ENCODE peak calls at places on chromosomes 1 and 21, in four cellular contexts. U is heart left ventricle, T is MV-4-11, X is GM12891. I is an unnamed sample.

GRCh38 chr1:174703309-174703708 is 255.5 kb downstream of the GPR52 start:
- DNase-seq in U (no peak), T (no peak), X (no peak), I (no peak)

GRCh38 chr1:242239394-242239793 is 240.5 kb upstream of the MAP1LC3C start:
- DNase-seq in U (no peak), T (no peak), X (no peak), I (no peak)

GRCh38 chr1:31509124-31510072 is 66.9 kb upstream of the TINAGL1 start:
- DNase-seq in U (no peak), T (peak; percentile 17), X (no peak), I (peak; percentile 36)

GRCh38 chr1:212759683-212760082 is 31.9 kb downstream of the NSL1 start:
- DNase-seq in U (no peak), T (no peak), X (no peak), I (no peak)

GRCh38 chr1:39671793-39672550 is at the start of gene NT5C1A:
- DNase-seq in U (peak; percentile 57), T (no peak), X (peak; percentile 65), I (peak; percentile 81)

GRCh38 chr1:35855016-35855700 is 27.9 kb upstream of the AGO1 start:
- DNase-seq in U (no peak), T (no peak), X (no peak), I (no peak)

GRCh38 chr1:111887385-111887784 is 102.1 kb downstream of the KCND3 start:
- DNase-seq in U (no peak), T (no peak), X (no peak), I (no peak)

GRCh38 chr21:41446571-41446970 is 20.5 kb downstream of the MX1 start:
- DNase-seq in U (no peak), T (no peak), X (no peak), I (no peak)

GRCh38 chr1:31180338-31180737 is 59.3 kb downstream of the NKAIN1 start:
- DNase-seq in U (no peak), T (no peak), X (no peak), I (no peak)

GRCh38 chr1:27593341-27594326 is 10.3 kb downstream of the AHDC1 start:
- DNase-seq in U (no peak), T (no peak), X (no peak), I (no peak)

GRCh38 chr1:227318852-227319607 is 738 bp upstream of the CDC42BPA start:
- DNase-seq in U (peak; percentile 64), T (no peak), X (no peak), I (no peak)

GRCh38 chr1:59027176-59027575 is 243.3 kb upstream of the JUN start:
- DNase-seq in U (no peak), T (no peak), X (no peak), I (no peak)

GRCh38 chr1:200075522-200075921 is 48.0 kb downstream of the NR5A2 start:
- DNase-seq in U (peak; percentile 50), T (no peak), X (no peak), I (no peak)

I was measured in GM12892.